ENCODE peak calls at places on chromosomes 5 and 9, in nine cellular contexts. One of them, this sample, is unnamed.

GRCh38 chr5:55897905-55898304 is 46.7 kb downstream of the IL31RA start:
- DNase-seq in stimulated activated CD8-positive, alpha-beta memory T cell treated with anti-CD3 and anti-CD28 coated beads, Interleukin-2, amount 100 ng/mL, for 48 hours: no peak
- DNase-seq in neural crest cell: no peak
- DNase-seq in endothelial cell: no peak
- DNase-seq in GM04504: peak
- DNase-seq in PC-9: no peak
- DNase-seq in activated CD4-positive, CD25-positive, alpha-beta regulatory T cell: no peak
- DNase-seq in DMS153: no peak
- DNase-seq in EL: peak
- DNase-seq in this sample: no peak

GRCh38 chr5:172630961-172631360 is 10.1 kb upstream of the NEURL1B start:
- DNase-seq in PC-9: no peak
- DNase-seq in DMS153: no peak
- DNase-seq in EL: no peak
- DNase-seq in neural crest cell: no peak
- DNase-seq in stimulated activated CD8-positive, alpha-beta memory T cell treated with anti-CD3 and anti-CD28 coated beads, Interleukin-2, amount 100 ng/mL, for 48 hours: no peak
- DNase-seq in endothelial cell: no peak
- DNase-seq in activated CD4-positive, CD25-positive, alpha-beta regulatory T cell: no peak
- DNase-seq in GM04504: no peak
- DNase-seq in this sample: no peak

GRCh38 chr5:395156-395920 is 47.6 kb upstream of the EXOC3 start:
- DNase-seq in stimulated activated CD8-positive, alpha-beta memory T cell treated with anti-CD3 and anti-CD28 coated beads, Interleukin-2, amount 100 ng/mL, for 48 hours: no peak
- DNase-seq in DMS153: no peak
- DNase-seq in neural crest cell: no peak
- DNase-seq in endothelial cell: no peak
- DNase-seq in GM04504: peak
- DNase-seq in PC-9: peak
- DNase-seq in EL: peak
- DNase-seq in activated CD4-positive, CD25-positive, alpha-beta regulatory T cell: no peak
- DNase-seq in this sample: no peak

GRCh38 chr5:115068239-115069086 is 101.2 kb downstream of the TRIM36 start:
- DNase-seq in neural crest cell: no peak
- DNase-seq in GM04504: no peak
- DNase-seq in DMS153: peak
- DNase-seq in stimulated activated CD8-positive, alpha-beta memory T cell treated with anti-CD3 and anti-CD28 coated beads, Interleukin-2, amount 100 ng/mL, for 48 hours: no peak
- DNase-seq in activated CD4-positive, CD25-positive, alpha-beta regulatory T cell: no peak
- DNase-seq in endothelial cell: no peak
- DNase-seq in EL: peak
- DNase-seq in PC-9: peak
- DNase-seq in this sample: no peak

GRCh38 chr5:135211083-135211790 is 177.2 kb upstream of the PITX1 start:
- DNase-seq in DMS153: no peak
- DNase-seq in endothelial cell: no peak
- DNase-seq in stimulated activated CD8-positive, alpha-beta memory T cell treated with anti-CD3 and anti-CD28 coated beads, Interleukin-2, amount 100 ng/mL, for 48 hours: no peak
- DNase-seq in EL: no peak
- DNase-seq in activated CD4-positive, CD25-positive, alpha-beta regulatory T cell: no peak
- DNase-seq in PC-9: no peak
- DNase-seq in GM04504: no peak
- DNase-seq in neural crest cell: no peak
- DNase-seq in this sample: no peak

GRCh38 chr5:160769264-160769663 is 82.7 kb downstream of the ATP10B start:
- DNase-seq in neural crest cell: no peak
- DNase-seq in EL: no peak
- DNase-seq in stimulated activated CD8-positive, alpha-beta memory T cell treated with anti-CD3 and anti-CD28 coated beads, Interleukin-2, amount 100 ng/mL, for 48 hours: no peak
- DNase-seq in DMS153: peak
- DNase-seq in GM04504: no peak
- DNase-seq in endothelial cell: no peak
- DNase-seq in PC-9: no peak
- DNase-seq in activated CD4-positive, CD25-positive, alpha-beta regulatory T cell: no peak
- DNase-seq in this sample: no peak

GRCh38 chr9:121055642-121056143 is 5.6 kb upstream of the C5 start:
- DNase-seq in neural crest cell: no peak
- DNase-seq in activated CD4-positive, CD25-positive, alpha-beta regulatory T cell: no peak
- DNase-seq in PC-9: no peak
- DNase-seq in DMS153: no peak
- DNase-seq in endothelial cell: peak
- DNase-seq in stimulated activated CD8-positive, alpha-beta memory T cell treated with anti-CD3 and anti-CD28 coated beads, Interleukin-2, amount 100 ng/mL, for 48 hours: no peak
- DNase-seq in GM04504: no peak
- DNase-seq in EL: peak
- DNase-seq in this sample: no peak

GRCh38 chr5:38551020-38552017 is 5.1 kb downstream of the LIFR start:
- DNase-seq in EL: peak
- DNase-seq in stimulated activated CD8-positive, alpha-beta memory T cell treated with anti-CD3 and anti-CD28 coated beads, Interleukin-2, amount 100 ng/mL, for 48 hours: no peak
- DNase-seq in endothelial cell: no peak
- DNase-seq in neural crest cell: no peak
- DNase-seq in DMS153: peak
- DNase-seq in GM04504: no peak
- DNase-seq in PC-9: no peak
- DNase-seq in activated CD4-positive, CD25-positive, alpha-beta regulatory T cell: no peak
- DNase-seq in this sample: no peak

GRCh38 chr5:109688647-109688998 is 1.1 kb upstream of the MAN2A1 start:
- DNase-seq in endothelial cell: peak
- DNase-seq in activated CD4-positive, CD25-positive, alpha-beta regulatory T cell: no peak
- DNase-seq in DMS153: peak
- DNase-seq in PC-9: no peak
- DNase-seq in neural crest cell: no peak
- DNase-seq in stimulated activated CD8-positive, alpha-beta memory T cell treated with anti-CD3 and anti-CD28 coated beads, Interleukin-2, amount 100 ng/mL, for 48 hours: no peak
- DNase-seq in GM04504: no peak
- DNase-seq in EL: no peak
- DNase-seq in this sample: peak

GRCh38 chr5:111163000-111163399 is 61.2 kb upstream of the CAMK4 start:
- DNase-seq in PC-9: no peak
- DNase-seq in stimulated activated CD8-positive, alpha-beta memory T cell treated with anti-CD3 and anti-CD28 coated beads, Interleukin-2, amount 100 ng/mL, for 48 hours: no peak
- DNase-seq in neural crest cell: no peak
- DNase-seq in activated CD4-positive, CD25-positive, alpha-beta regulatory T cell: no peak
- DNase-seq in EL: peak
- DNase-seq in DMS153: no peak
- DNase-seq in endothelial cell: no peak
- DNase-seq in GM04504: no peak
- DNase-seq in this sample: no peak

GRCh38 chr5:178238313-178238635 is 5.7 kb upstream of the PHYKPL start:
- DNase-seq in activated CD4-positive, CD25-positive, alpha-beta regulatory T cell: no peak
- DNase-seq in PC-9: peak
- DNase-seq in neural crest cell: no peak
- DNase-seq in DMS153: no peak
- DNase-seq in GM04504: no peak
- DNase-seq in stimulated activated CD8-positive, alpha-beta memory T cell treated with anti-CD3 and anti-CD28 coated beads, Interleukin-2, amount 100 ng/mL, for 48 hours: no peak
- DNase-seq in endothelial cell: no peak
- DNase-seq in EL: no peak
- DNase-seq in this sample: no peak

GRCh38 chr5:134079748-134080581 is 34.5 kb upstream of the TCF7 start:
- DNase-seq in GM04504: no peak
- DNase-seq in neural crest cell: no peak
- DNase-seq in DMS153: no peak
- DNase-seq in activated CD4-positive, CD25-positive, alpha-beta regulatory T cell: peak
- DNase-seq in PC-9: no peak
- DNase-seq in endothelial cell: no peak
- DNase-seq in stimulated activated CD8-positive, alpha-beta memory T cell treated with anti-CD3 and anti-CD28 coated beads, Interleukin-2, amount 100 ng/mL, for 48 hours: peak
- DNase-seq in EL: no peak
- DNase-seq in this sample: no peak

GRCh38 chr5:1017691-1018455 is 9.3 kb downstream of the NKD2 start:
- DNase-seq in activated CD4-positive, CD25-positive, alpha-beta regulatory T cell: no peak
- DNase-seq in neural crest cell: no peak
- DNase-seq in EL: no peak
- DNase-seq in endothelial cell: no peak
- DNase-seq in GM04504: no peak
- DNase-seq in stimulated activated CD8-positive, alpha-beta memory T cell treated with anti-CD3 and anti-CD28 coated beads, Interleukin-2, amount 100 ng/mL, for 48 hours: no peak
- DNase-seq in DMS153: no peak
- DNase-seq in PC-9: no peak
- DNase-seq in this sample: no peak

GRCh38 chr5:111859031-111859430 is 102.0 kb upstream of the NREP start:
- DNase-seq in DMS153: no peak
- DNase-seq in neural crest cell: no peak
- DNase-seq in endothelial cell: no peak
- DNase-seq in stimulated activated CD8-positive, alpha-beta memory T cell treated with anti-CD3 and anti-CD28 coated beads, Interleukin-2, amount 100 ng/mL, for 48 hours: no peak
- DNase-seq in GM04504: no peak
- DNase-seq in activated CD4-positive, CD25-positive, alpha-beta regulatory T cell: no peak
- DNase-seq in EL: no peak
- DNase-seq in PC-9: no peak
- DNase-seq in this sample: no peak

GRCh38 chr5:37553720-37554402 is 174.7 kb downstream of the WDR70 start:
- DNase-seq in neural crest cell: no peak
- DNase-seq in stimulated activated CD8-positive, alpha-beta memory T cell treated with anti-CD3 and anti-CD28 coated beads, Interleukin-2, amount 100 ng/mL, for 48 hours: no peak
- DNase-seq in activated CD4-positive, CD25-positive, alpha-beta regulatory T cell: no peak
- DNase-seq in PC-9: no peak
- DNase-seq in EL: peak
- DNase-seq in GM04504: peak
- DNase-seq in DMS153: no peak
- DNase-seq in endothelial cell: no peak
- DNase-seq in this sample: peak

GRCh38 chr9:126459546-126459945 is 132.9 kb downstream of the MVB12B start:
- DNase-seq in stimulated activated CD8-positive, alpha-beta memory T cell treated with anti-CD3 and anti-CD28 coated beads, Interleukin-2, amount 100 ng/mL, for 48 hours: no peak
- DNase-seq in activated CD4-positive, CD25-positive, alpha-beta regulatory T cell: no peak
- DNase-seq in EL: no peak
- DNase-seq in endothelial cell: no peak
- DNase-seq in DMS153: no peak
- DNase-seq in PC-9: no peak
- DNase-seq in GM04504: no peak
- DNase-seq in neural crest cell: no peak
- DNase-seq in this sample: no peak

GRCh38 chr9:76576344-76576743 is 117.4 kb downstream of the GCNT1 start:
- DNase-seq in DMS153: no peak
- DNase-seq in PC-9: no peak
- DNase-seq in endothelial cell: no peak
- DNase-seq in EL: peak
- DNase-seq in stimulated activated CD8-positive, alpha-beta memory T cell treated with anti-CD3 and anti-CD28 coated beads, Interleukin-2, amount 100 ng/mL, for 48 hours: peak
- DNase-seq in activated CD4-positive, CD25-positive, alpha-beta regulatory T cell: no peak
- DNase-seq in GM04504: no peak
- DNase-seq in neural crest cell: no peak
- DNase-seq in this sample: no peak

GRCh38 chr5:147613359-147613758 is 103.5 kb upstream of the DPYSL3 start:
- DNase-seq in EL: peak
- DNase-seq in stimulated activated CD8-positive, alpha-beta memory T cell treated with anti-CD3 and anti-CD28 coated beads, Interleukin-2, amount 100 ng/mL, for 48 hours: no peak
- DNase-seq in neural crest cell: no peak
- DNase-seq in GM04504: peak
- DNase-seq in PC-9: no peak
- DNase-seq in activated CD4-positive, CD25-positive, alpha-beta regulatory T cell: no peak
- DNase-seq in DMS153: no peak
- DNase-seq in endothelial cell: no peak
- DNase-seq in this sample: no peak

GRCh38 chr9:88179080-88179521 is 40.8 kb upstream of the SPATA31C2 start:
- DNase-seq in PC-9: no peak
- DNase-seq in EL: no peak
- DNase-seq in stimulated activated CD8-positive, alpha-beta memory T cell treated with anti-CD3 and anti-CD28 coated beads, Interleukin-2, amount 100 ng/mL, for 48 hours: peak
- DNase-seq in GM04504: no peak
- DNase-seq in DMS153: no peak
- DNase-seq in activated CD4-positive, CD25-positive, alpha-beta regulatory T cell: no peak
- DNase-seq in neural crest cell: no peak
- DNase-seq in endothelial cell: no peak
- DNase-seq in this sample: no peak

GRCh38 chr9:114373960-114374730 is 13.6 kb downstream of the AKNA start:
- DNase-seq in neural crest cell: no peak
- DNase-seq in PC-9: no peak
- DNase-seq in GM04504: no peak
- DNase-seq in EL: no peak
- DNase-seq in DMS153: no peak
- DNase-seq in activated CD4-positive, CD25-positive, alpha-beta regulatory T cell: no peak
- DNase-seq in endothelial cell: no peak
- DNase-seq in stimulated activated CD8-positive, alpha-beta memory T cell treated with anti-CD3 and anti-CD28 coated beads, Interleukin-2, amount 100 ng/mL, for 48 hours: no peak
- DNase-seq in this sample: no peak

GRCh38 chr5:173435543-173435942 is 107.3 kb upstream of the STC2 start:
- DNase-seq in endothelial cell: no peak
- DNase-seq in PC-9: no peak
- DNase-seq in GM04504: no peak
- DNase-seq in EL: no peak
- DNase-seq in stimulated activated CD8-positive, alpha-beta memory T cell treated with anti-CD3 and anti-CD28 coated beads, Interleukin-2, amount 100 ng/mL, for 48 hours: no peak
- DNase-seq in DMS153: no peak
- DNase-seq in activated CD4-positive, CD25-positive, alpha-beta regulatory T cell: no peak
- DNase-seq in neural crest cell: no peak
- DNase-seq in this sample: no peak

GRCh38 chr5:160548949-160549665 is 127.5 kb downstream of the PTTG1 start:
- DNase-seq in PC-9: no peak
- DNase-seq in neural crest cell: no peak
- DNase-seq in activated CD4-positive, CD25-positive, alpha-beta regulatory T cell: no peak
- DNase-seq in GM04504: peak
- DNase-seq in stimulated activated CD8-positive, alpha-beta memory T cell treated with anti-CD3 and anti-CD28 coated beads, Interleukin-2, amount 100 ng/mL, for 48 hours: no peak
- DNase-seq in DMS153: no peak
- DNase-seq in endothelial cell: no peak
- DNase-seq in EL: peak
- DNase-seq in this sample: no peak

GRCh38 chr9:135410421-135410820 is 69.2 kb upstream of the PPP1R26 start:
- DNase-seq in activated CD4-positive, CD25-positive, alpha-beta regulatory T cell: no peak
- DNase-seq in PC-9: no peak
- DNase-seq in endothelial cell: no peak
- DNase-seq in GM04504: no peak
- DNase-seq in EL: no peak
- DNase-seq in stimulated activated CD8-positive, alpha-beta memory T cell treated with anti-CD3 and anti-CD28 coated beads, Interleukin-2, amount 100 ng/mL, for 48 hours: no peak
- DNase-seq in DMS153: no peak
- DNase-seq in neural crest cell: no peak
- DNase-seq in this sample: no peak

GRCh38 chr5:96952118-96952750 is 16.4 kb downstream of the LNPEP start:
- DNase-seq in stimulated activated CD8-positive, alpha-beta memory T cell treated with anti-CD3 and anti-CD28 coated beads, Interleukin-2, amount 100 ng/mL, for 48 hours: no peak
- DNase-seq in DMS153: no peak
- DNase-seq in neural crest cell: no peak
- DNase-seq in endothelial cell: no peak
- DNase-seq in PC-9: no peak
- DNase-seq in EL: no peak
- DNase-seq in GM04504: no peak
- DNase-seq in activated CD4-positive, CD25-positive, alpha-beta regulatory T cell: no peak
- DNase-seq in this sample: no peak

GRCh38 chr5:10264569-10264968 is 14.5 kb downstream of the CCT5 start:
- DNase-seq in GM04504: no peak
- DNase-seq in activated CD4-positive, CD25-positive, alpha-beta regulatory T cell: no peak
- DNase-seq in DMS153: no peak
- DNase-seq in PC-9: no peak
- DNase-seq in endothelial cell: no peak
- DNase-seq in stimulated activated CD8-positive, alpha-beta memory T cell treated with anti-CD3 and anti-CD28 coated beads, Interleukin-2, amount 100 ng/mL, for 48 hours: no peak
- DNase-seq in EL: peak
- DNase-seq in neural crest cell: no peak
- DNase-seq in this sample: no peak

GRCh38 chr9:88923653-88924284 is 67.5 kb upstream of the S1PR3 start:
- DNase-seq in PC-9: no peak
- DNase-seq in EL: no peak
- DNase-seq in GM04504: no peak
- DNase-seq in activated CD4-positive, CD25-positive, alpha-beta regulatory T cell: no peak
- DNase-seq in endothelial cell: no peak
- DNase-seq in stimulated activated CD8-positive, alpha-beta memory T cell treated with anti-CD3 and anti-CD28 coated beads, Interleukin-2, amount 100 ng/mL, for 48 hours: no peak
- DNase-seq in neural crest cell: no peak
- DNase-seq in DMS153: peak
- DNase-seq in this sample: no peak

GRCh38 chr5:27450607-27451006 is 412.2 kb upstream of the CDH9 start:
- DNase-seq in activated CD4-positive, CD25-positive, alpha-beta regulatory T cell: no peak
- DNase-seq in endothelial cell: no peak
- DNase-seq in stimulated activated CD8-positive, alpha-beta memory T cell treated with anti-CD3 and anti-CD28 coated beads, Interleukin-2, amount 100 ng/mL, for 48 hours: no peak
- DNase-seq in EL: no peak
- DNase-seq in DMS153: peak
- DNase-seq in neural crest cell: no peak
- DNase-seq in GM04504: no peak
- DNase-seq in PC-9: no peak
- DNase-seq in this sample: no peak

GRCh38 chr9:127599550-127599891 is 12.6 kb upstream of the STXBP1 start:
- DNase-seq in endothelial cell: no peak
- DNase-seq in stimulated activated CD8-positive, alpha-beta memory T cell treated with anti-CD3 and anti-CD28 coated beads, Interleukin-2, amount 100 ng/mL, for 48 hours: no peak
- DNase-seq in PC-9: no peak
- DNase-seq in neural crest cell: no peak
- DNase-seq in EL: no peak
- DNase-seq in activated CD4-positive, CD25-positive, alpha-beta regulatory T cell: no peak
- DNase-seq in DMS153: no peak
- DNase-seq in GM04504: no peak
- DNase-seq in this sample: no peak

GRCh38 chr5:152953788-152954483 is 536.5 kb upstream of the GRIA1 start:
- DNase-seq in EL: no peak
- DNase-seq in PC-9: no peak
- DNase-seq in GM04504: no peak
- DNase-seq in stimulated activated CD8-positive, alpha-beta memory T cell treated with anti-CD3 and anti-CD28 coated beads, Interleukin-2, amount 100 ng/mL, for 48 hours: no peak
- DNase-seq in endothelial cell: no peak
- DNase-seq in DMS153: no peak
- DNase-seq in neural crest cell: no peak
- DNase-seq in activated CD4-positive, CD25-positive, alpha-beta regulatory T cell: no peak
- DNase-seq in this sample: no peak

GRCh38 chr5:51242453-51242852 is 140.8 kb upstream of the ISL1 start:
- DNase-seq in endothelial cell: no peak
- DNase-seq in DMS153: no peak
- DNase-seq in PC-9: no peak
- DNase-seq in activated CD4-positive, CD25-positive, alpha-beta regulatory T cell: no peak
- DNase-seq in GM04504: no peak
- DNase-seq in EL: no peak
- DNase-seq in neural crest cell: no peak
- DNase-seq in stimulated activated CD8-positive, alpha-beta memory T cell treated with anti-CD3 and anti-CD28 coated beads, Interleukin-2, amount 100 ng/mL, for 48 hours: no peak
- DNase-seq in this sample: no peak

GRCh38 chr5:61467766-61468482 is 135.9 kb downstream of the ZSWIM6 start:
- DNase-seq in PC-9: no peak
- DNase-seq in EL: peak
- DNase-seq in neural crest cell: no peak
- DNase-seq in stimulated activated CD8-positive, alpha-beta memory T cell treated with anti-CD3 and anti-CD28 coated beads, Interleukin-2, amount 100 ng/mL, for 48 hours: no peak
- DNase-seq in activated CD4-positive, CD25-positive, alpha-beta regulatory T cell: no peak
- DNase-seq in GM04504: no peak
- DNase-seq in DMS153: no peak
- DNase-seq in endothelial cell: no peak
- DNase-seq in this sample: no peak

This sample was measured in LNCaP clone FGC.